ENCODE peak calls at places on chromosomes 3 and 15, in eight cellular contexts. Y is coronary artery, V is stomach, N is IMR-90, W is kidney, H is lower lobe of right lung, B is uterus, F is psoas muscle. G is an unnamed sample.

GRCh38 chr3:59374812-59375211 is 325.0 kb upstream of the CFAP20DC start:
- DNase-seq in H (no peak), F (no peak), B (no peak), V (no peak), W (no peak), N (no peak), Y (no peak), G (no peak)

GRCh38 chr15:35397027-35397426 is 148.9 kb downstream of the DPH6 start:
- DNase-seq in B (no peak), H (no peak), Y (no peak), N (peak), W (no peak), F (no peak), V (no peak), G (no peak)

GRCh38 chr3:116051586-116051985 is 393.7 kb downstream of the LSAMP start:
- DNase-seq in Y (no peak), W (no peak), B (no peak), H (no peak), V (no peak), N (no peak), F (no peak), G (no peak)

GRCh38 chr15:79437275-79438000 is 5.3 kb downstream of the MINAR1 start:
- DNase-seq in B (no peak), V (no peak), W (no peak), F (no peak), H (no peak), N (no peak), Y (no peak), G (peak)

GRCh38 chr15:85620321-85621044 is 174.2 kb downstream of the KLHL25 start:
- DNase-seq in Y (no peak), B (no peak), H (no peak), W (no peak), F (no peak), N (peak), V (no peak), G (no peak)

GRCh38 chr3:40581166-40581565 is 56.4 kb downstream of the ZNF621 start:
- DNase-seq in W (no peak), N (no peak), F (no peak), B (no peak), V (no peak), Y (no peak), H (no peak), G (no peak)

GRCh38 chr3:194168994-194169393 is 33.0 kb downstream of the HES1 start:
- DNase-seq in N (no peak), Y (no peak), H (no peak), W (no peak), B (no peak), V (no peak), F (no peak), G (no peak)

GRCh38 chr3:134392336-134392983 is 18.2 kb upstream of the AMOTL2 start:
- DNase-seq in W (no peak), V (no peak), N (peak), F (no peak), Y (no peak), B (no peak), H (no peak), G (no peak)

GRCh38 chr15:34304613-34305012 is 33.0 kb downstream of the SLC12A6 start:
- DNase-seq in H (no peak), V (no peak), Y (no peak), F (no peak), W (no peak), B (no peak), N (peak), G (no peak)

GRCh38 chr15:98980899-98981228 is 26.7 kb downstream of the PGPEP1L start:
- DNase-seq in Y (no peak), N (no peak), W (no peak), B (no peak), H (no peak), V (no peak), F (no peak), G (no peak)

GRCh38 chr3:141050913-141051632 is at the start of gene SPSB4:
- DNase-seq in F (peak), V (no peak), W (peak), B (peak), Y (no peak), H (peak), N (peak), G (peak)

DNA sequence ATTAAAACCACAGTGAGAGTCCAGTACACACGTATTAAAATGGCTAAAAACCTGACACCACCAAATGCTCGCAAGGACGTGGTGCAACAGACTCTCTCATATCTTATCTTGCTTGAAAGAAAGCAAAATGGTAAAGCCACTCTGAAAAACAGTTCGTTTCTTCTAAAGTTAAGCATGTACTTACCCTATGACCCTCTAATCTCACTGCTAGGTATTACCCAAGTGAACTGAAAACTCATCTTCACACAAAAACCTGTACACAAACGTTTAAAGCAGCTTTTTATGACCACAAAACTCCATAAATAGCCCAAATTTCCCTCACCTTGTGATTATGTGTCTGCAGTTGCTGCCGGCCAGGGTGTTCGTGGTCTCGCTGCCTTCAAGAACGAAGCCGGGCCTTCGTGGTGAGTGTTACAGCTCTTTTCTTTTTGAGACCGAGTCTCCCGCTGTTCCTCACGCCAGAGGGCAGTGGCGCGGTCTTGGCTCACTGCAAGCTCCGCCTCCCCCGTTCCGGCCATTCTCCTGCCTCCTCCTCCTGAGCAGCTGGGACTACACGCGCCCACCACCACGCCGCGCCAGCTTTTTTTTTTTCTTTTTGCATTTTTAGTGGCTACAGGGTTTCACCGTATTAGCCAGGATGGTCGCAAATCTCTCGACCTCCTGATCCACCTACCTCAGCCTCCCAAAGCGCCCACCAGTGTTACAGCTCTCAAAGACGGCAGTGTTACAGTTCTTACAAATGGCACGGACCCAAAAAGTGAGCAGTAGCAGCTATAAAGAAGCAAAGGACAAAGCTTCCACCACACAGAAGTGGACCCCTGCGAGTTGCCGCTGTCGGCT is 165.4 kb downstream of the TJP1 start:
- DNase-seq in V (no peak), N (no peak), H (no peak), F (no peak), B (no peak), W (no peak), Y (no peak), G (no peak)
- H3K4me3 ChIP-seq in V (no peak), N (no peak), H (no peak), F (no peak), B (no peak), W (no peak), Y (no peak), G (no peak)

GRCh38 chr3:38454179-38454883 is 641 bp downstream of the ACVR2B start:
- DNase-seq in V (peak), Y (no peak), B (peak), F (peak), H (peak), W (peak), N (peak), G (no peak)
- H3K27ac ChIP-seq in V (peak), Y (peak), B (peak), F (peak), H (peak), W (peak), N (peak), G (peak)

GRCh38 chr15:38130739-38131498 is 121.7 kb upstream of the SPRED1 start:
- DNase-seq in H (peak), V (peak), F (peak), W (peak), B (peak), Y (peak), N (peak), G (peak)
- H3K4me3 ChIP-seq in H (peak), V (no peak), F (peak), W (no peak), B (no peak), Y (peak), N (no peak), G (peak)

DNA sequence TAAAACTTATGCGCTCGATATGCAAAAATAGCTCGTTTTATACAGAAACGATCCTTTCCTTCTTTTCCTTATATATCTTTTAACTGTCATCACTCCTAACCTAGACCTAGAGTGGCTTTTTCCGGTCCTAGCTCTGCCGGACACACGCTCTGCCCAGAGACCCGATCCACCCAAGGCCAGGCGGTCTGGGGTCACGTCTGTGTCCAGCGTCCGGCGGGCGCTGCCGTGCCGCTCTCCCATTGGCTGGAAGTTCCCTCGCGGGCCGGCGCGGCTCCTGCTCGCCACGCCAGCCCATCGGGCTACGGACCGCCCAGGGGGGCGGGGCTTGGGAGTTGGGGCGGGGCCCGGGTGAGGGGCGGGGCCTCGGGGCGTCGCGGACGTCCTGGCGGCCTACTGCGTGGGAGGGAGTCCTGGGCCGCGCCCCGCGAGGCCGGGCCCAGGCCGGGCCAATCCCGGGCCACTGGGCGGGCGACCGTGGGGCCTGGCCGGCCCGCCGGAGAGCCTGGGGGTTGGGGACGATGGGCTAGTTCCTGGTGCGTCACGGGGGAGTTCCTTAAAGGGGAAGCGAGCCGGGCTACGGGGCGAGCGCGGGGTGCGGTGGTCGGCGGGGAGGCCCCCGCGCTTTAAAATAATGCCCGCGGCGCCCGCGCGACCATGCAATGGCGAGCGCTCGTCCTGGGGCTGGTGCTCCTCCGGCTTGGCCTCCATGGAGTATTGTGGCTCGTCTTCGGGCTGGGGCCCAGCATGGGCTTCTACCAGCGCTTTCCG is at the start of gene EDEM1:
- DNase-seq in F (peak), N (peak), H (peak), W (peak), Y (peak), V (peak), B (peak), G (peak)
- H3K27ac ChIP-seq in F (peak), N (peak), H (peak), W (peak), Y (peak), V (peak), B (peak), G (peak)

GRCh38 chr3:191105418-191105817 is 93.6 kb upstream of the OSTN start:
- DNase-seq in W (no peak), Y (no peak), F (no peak), B (no peak), N (no peak), V (no peak), H (no peak), G (no peak)
- H3K4me3 ChIP-seq in W (no peak), Y (no peak), F (no peak), B (no peak), N (no peak), V (no peak), H (no peak), G (no peak)